ENCODE peak calls at places on chromosomes 16 and 17, in seven cellular contexts. O is mucosa of descending colon, N is lung, K is dorsolateral prefrontal cortex, T is stomach, F is uterus, S is endothelial cell of umbilical vein. I is an unnamed sample.
A peak's percentile ranks its signal among the peaks of the same experiment; 100 is the strongest.

GRCh38 chr17:1053661-1054360 is 56.9 kb downstream of the TIMM22 start:
- DNase-seq in O (peak; percentile 34), N (no peak), K (no peak), T (no peak), F (no peak), S (no peak), I (no peak)

GRCh38 chr16:85311741-85312140 is 199.5 kb upstream of the CIBAR2 start:
- DNase-seq in O (no peak), N (no peak), K (no peak), T (no peak), F (no peak), S (no peak), I (no peak)

GRCh38 chr16:4891886-4892216 is 44.6 kb downstream of the UBN1 start:
- DNase-seq in O (no peak), N (no peak), K (no peak), T (no peak), F (no peak), S (no peak), I (no peak)

GRCh38 chr17:82570282-82570681 is 50.8 kb downstream of the FOXK2 start:
- DNase-seq in O (no peak), N (no peak), K (no peak), T (no peak), F (no peak), S (no peak), I (no peak)

GRCh38 chr16:7025616-7026190 is 306.9 kb upstream of the RBFOX1 start:
- DNase-seq in O (peak; percentile 60), N (peak; percentile 45), K (peak; percentile 65), T (peak; percentile 46), F (peak; percentile 13), S (no peak), I (no peak)

GRCh38 chr16:67115649-67116048 is 5.9 kb downstream of the PHAF1 start:
- DNase-seq in O (no peak), N (no peak), K (no peak), T (no peak), F (no peak), S (no peak), I (peak; percentile 54)

GRCh38 chr16:17101646-17102045 is 369.1 kb downstream of the XYLT1 start:
- DNase-seq in O (no peak), N (no peak), K (no peak), T (no peak), F (no peak), S (no peak), I (no peak)

GRCh38 chr17:79835470-79835899 is 3.8 kb downstream of the CBX4 start:
- DNase-seq in O (no peak), N (no peak), K (no peak), T (no peak), F (no peak), S (no peak), I (no peak)

GRCh38 chr16:76235426-76235825 is 41.8 kb upstream of the CNTNAP4 start:
- DNase-seq in O (peak; percentile 25), N (no peak), K (no peak), T (no peak), F (no peak), S (no peak), I (no peak)

GRCh38 chr16:2090481-2090797 is 42.7 kb downstream of the TSC2 start:
- DNase-seq in O (peak; percentile 69), N (no peak), K (no peak), T (peak; percentile 57), F (no peak), S (no peak), I (no peak)

GRCh38 chr16:4769306-4769638 is 2.3 kb upstream of the ZNF500 start:
- DNase-seq in O (no peak), N (no peak), K (no peak), T (no peak), F (no peak), S (no peak), I (no peak)

GRCh38 chr16:72198021-72198420 is 26.1 kb upstream of the PMFBP1 start:
- DNase-seq in O (no peak), N (no peak), K (peak; percentile 83), T (no peak), F (no peak), S (peak; percentile 59), I (no peak)

GRCh38 chr17:11719852-11720251 is 121.6 kb downstream of the DNAH9 start:
- DNase-seq in O (no peak), N (no peak), K (no peak), T (no peak), F (no peak), S (no peak), I (no peak)

GRCh38 chr16:80804061-80804450 is 342 bp downstream of the CDYL2 start:
- DNase-seq in O (peak; percentile 62), N (peak; percentile 42), K (peak; percentile 63), T (no peak), F (no peak), S (peak; percentile 51), I (no peak)

GRCh38 chr16:88403794-88404581 is 21.2 kb downstream of the ZNF469 start:
- DNase-seq in O (no peak), N (no peak), K (no peak), T (no peak), F (no peak), S (no peak), I (no peak)

GRCh38 chr17:1963250-1963649 is 61.9 kb downstream of the RTN4RL1 start:
- DNase-seq in O (no peak), N (no peak), K (no peak), T (no peak), F (no peak), S (no peak), I (no peak)

GRCh38 chr16:58021661-58022551 is 3.6 kb upstream of the MMP15 start:
- DNase-seq in O (no peak), N (no peak), K (no peak), T (no peak), F (no peak), S (no peak), I (no peak)

GRCh38 chr17:75318615-75319222 is 29.5 kb upstream of the SLC25A19 start:
- DNase-seq in O (no peak), N (no peak), K (no peak), T (no peak), F (no peak), S (no peak), I (no peak)

GRCh38 chr16:81551821-81552304 is 107.3 kb downstream of the CMIP start:
- DNase-seq in O (no peak), N (no peak), K (no peak), T (no peak), F (no peak), S (peak; percentile 64), I (no peak)

GRCh38 chr16:79267781-79268180 is 332.8 kb downstream of the MAF start:
- DNase-seq in O (no peak), N (no peak), K (no peak), T (no peak), F (no peak), S (no peak), I (no peak)

GRCh38 chr17:45341389-45342158 is 24.8 kb upstream of the MAP3K14 start:
- DNase-seq in O (peak; percentile 62), N (peak; percentile 54), K (no peak), T (no peak), F (peak; percentile 47), S (peak; percentile 82), I (peak; percentile 75)

GRCh38 chr17:45338996-45339535 is 22.2 kb upstream of the MAP3K14 start:
- DNase-seq in O (no peak), N (no peak), K (no peak), T (no peak), F (no peak), S (no peak), I (no peak)

GRCh38 chr17:45342306-45342705 is 25.5 kb upstream of the MAP3K14 start:
- DNase-seq in O (no peak), N (no peak), K (no peak), T (no peak), F (no peak), S (no peak), I (peak; percentile 40)

GRCh38 chr17:45338023-45338781 is 21.4 kb upstream of the MAP3K14 start:
- DNase-seq in O (no peak), N (no peak), K (no peak), T (no peak), F (no peak), S (peak; percentile 87), I (peak; percentile 55)

GRCh38 chr17:45339646-45340605 is 23.1 kb upstream of the MAP3K14 start:
- DNase-seq in O (no peak), N (no peak), K (no peak), T (no peak), F (no peak), S (no peak), I (no peak)
- H3K4me3 ChIP-seq in O (no peak overlapping the region), N (no peak overlapping the region), K (no peak overlapping the region), T (no peak overlapping the region), F (no peak overlapping the region), S (no peak overlapping the region), I (no peak overlapping the region)

GRCh38 chr16:48334325-48334724 is 50.9 kb downstream of the SIAH1 start:
- DNase-seq in O (no peak), N (no peak), K (no peak), T (no peak), F (no peak), S (no peak), I (no peak)
- TF ChIP-seq CTCF in O (no peak), N (no peak), K (no peak), T (no peak), F (no peak), S (no peak), I (no peak)

GRCh38 chr16:12099451-12100123 is 123.1 kb downstream of the SNX29 start:
- DNase-seq in O (no peak), N (no peak), K (no peak), T (no peak), F (no peak), S (no peak), I (no peak)

GRCh38 chr16:12096162-12096781 is 119.7 kb downstream of the SNX29 start:
- DNase-seq in O (no peak), N (no peak), K (peak; percentile 1), T (no peak), F (no peak), S (no peak), I (no peak)

GRCh38 chr16:12098429-12099310 is 122.1 kb downstream of the SNX29 start:
- DNase-seq in O (no peak), N (no peak), K (no peak), T (no peak), F (no peak), S (no peak), I (no peak)

GRCh38 chr16:12096828-12097522 is 120.4 kb downstream of the SNX29 start:
- DNase-seq in O (no peak), N (no peak), K (peak; percentile 14), T (no peak), F (no peak), S (no peak), I (no peak)

GRCh38 chr16:12097523-12098428 is 121.2 kb downstream of the SNX29 start:
- DNase-seq in O (no peak), N (peak; percentile 46), K (peak; percentile 59), T (no peak), F (peak; percentile 45), S (no peak), I (no peak)
- H3K4me3 ChIP-seq in O (no peak overlapping the region), N (no peak overlapping the region), K (no peak overlapping the region), T (no peak overlapping the region), F (no peak overlapping the region), S (no peak overlapping the region), I (no peak overlapping the region)

DNA sequence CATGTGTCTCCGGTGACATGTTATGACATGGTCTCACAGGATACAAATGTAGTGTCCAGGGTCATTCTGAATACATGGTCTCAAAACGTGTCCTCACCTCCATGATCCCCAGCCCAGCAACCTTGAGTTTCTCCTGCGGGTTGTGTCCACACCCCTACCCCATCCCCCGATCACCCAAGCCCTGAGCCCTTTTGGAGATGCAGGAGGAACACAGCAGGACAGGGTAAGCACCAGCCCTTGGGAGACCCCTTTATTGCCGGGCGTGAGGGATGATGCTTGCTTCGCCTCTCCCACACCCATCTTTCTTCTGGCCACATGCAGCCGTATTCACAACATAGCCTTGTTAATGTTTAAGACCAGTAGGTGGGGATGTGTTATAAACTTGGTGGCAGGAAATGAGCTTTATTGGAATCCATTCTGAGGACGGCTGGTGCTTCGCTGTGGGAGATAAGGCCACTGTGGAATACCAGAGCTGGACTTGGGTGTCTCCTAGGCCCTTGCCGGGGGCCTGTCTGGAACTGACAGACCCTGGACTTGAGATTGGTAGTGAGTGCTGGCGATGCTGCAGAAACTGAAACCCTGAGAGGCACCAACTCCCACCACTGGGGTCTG is 5.5 kb downstream of the TMEM132E start:
- DNase-seq in O (no peak), N (no peak), K (no peak), T (no peak), F (no peak), S (peak; percentile 4), I (no peak)
- TF ChIP-seq CTCF in O (no peak), N (no peak), K (no peak), T (no peak), F (no peak), S (no peak), I (no peak)